ENCODE peak calls at places on chromosomes 16 and 17, in six cellular contexts. O, K, M, Z, X and Y are unnamed samples.

GRCh38 chr16:74146643-74147042 is 150.0 kb upstream of the PSMD7 start:
- DNase-seq in O (no peak), K (no peak), M (no peak), Z (no peak), X (no peak), Y (no peak)

GRCh38 chr16:53614346-53614745 is 89.3 kb downstream of the RPGRIP1L start:
- DNase-seq in O (no peak), K (no peak), M (peak; percentile 88), Z (no peak), X (no peak), Y (no peak)

GRCh38 chr16:62741692-62742091 is 705.5 kb upstream of the CDH8 start:
- DNase-seq in O (no peak), K (no peak), M (no peak), Z (no peak), X (no peak), Y (no peak)

GRCh38 chr17:6969323-6969726 is 26.5 kb upstream of the ALOX12 start:
- DNase-seq in O (no peak), K (no peak), M (no peak), Z (no peak), X (no peak), Y (peak; percentile 15)

GRCh38 chr17:34393401-34393800 is 30.4 kb upstream of the CCL1 start:
- DNase-seq in O (no peak), K (no peak), M (no peak), Z (no peak), X (no peak), Y (no peak)

GRCh38 chr17:56592487-56593072 is 919 bp upstream of the NOG start:
- DNase-seq in O (peak; percentile 91), K (peak; percentile 63), M (peak; percentile 55), Z (peak; percentile 71), X (peak; percentile 77), Y (peak; percentile 44)

GRCh38 chr17:49553676-49554335 is 21.9 kb upstream of the NXPH3 start:
- DNase-seq in O (no peak), K (no peak), M (no peak), Z (no peak), X (no peak), Y (no peak)

GRCh38 chr17:7438050-7438614 is 1.2 kb upstream of the FGF11 start:
- DNase-seq in O (no peak), K (peak; percentile 84), M (no peak), Z (peak; percentile 69), X (no peak), Y (peak; percentile 28)

GRCh38 chr16:89325861-89326471 is 108.5 kb downstream of the ZNF778 start:
- DNase-seq in O (no peak), K (peak; percentile 67), M (peak; percentile 96), Z (peak; percentile 43), X (peak; percentile 78), Y (peak; percentile 90)

GRCh38 chr17:924711-925480 is 54.7 kb downstream of the NXN start:
- DNase-seq in O (no peak), K (no peak), M (no peak), Z (no peak), X (no peak), Y (no peak)

GRCh38 chr17:65535777-65536572 is 25.5 kb downstream of the AXIN2 start:
- DNase-seq in O (no peak), K (no peak), M (no peak), Z (no peak), X (no peak), Y (no peak)

GRCh38 chr16:69120096-69120664 is 12.2 kb downstream of the CHTF8 start:
- DNase-seq in O (no peak), K (no peak), M (no peak), Z (no peak), X (no peak), Y (no peak)

GRCh38 chr16:14248791-14249190 is 177.7 kb downstream of the MRTFB start:
- DNase-seq in O (no peak), K (no peak), M (no peak), Z (no peak), X (no peak), Y (no peak)

GRCh38 chr17:63571632-63572310 is 21.5 kb downstream of the DCAF7 start:
- DNase-seq in O (no peak), K (no peak), M (peak; percentile 75), Z (no peak), X (no peak), Y (peak; percentile 76)

GRCh38 chr17:83126275-83126930 is 47.0 kb downstream of the METRNL start:
- DNase-seq in O (no peak), K (no peak), M (no peak), Z (no peak), X (no peak), Y (no peak)

GRCh38 chr17:8072727-8073461 is 14.6 kb downstream of the ALOX12B start:
- DNase-seq in O (no peak), K (peak; percentile 47), M (no peak), Z (no peak), X (no peak), Y (no peak)

GRCh38 chr17:41367426-41368075 is 2.1 kb downstream of the KRT33B start:
- DNase-seq in O (no peak), K (no peak), M (no peak), Z (no peak), X (no peak), Y (no peak)

GRCh38 chr17:33594000-33594399 is 300.9 kb upstream of the ASIC2 start:
- DNase-seq in O (no peak), K (no peak), M (no peak), Z (peak; percentile 14), X (peak; percentile 44), Y (no peak)

GRCh38 chr16:4410335-4411075 is 5.9 kb downstream of the CORO7 start:
- DNase-seq in O (no peak), K (peak; percentile 45), M (peak; percentile 80), Z (peak; percentile 85), X (no peak), Y (no peak)

GRCh38 chr16:4381072-4381934 is 9.7 kb downstream of the VASN start:
- DNase-seq in O (no peak), K (no peak), M (no peak), Z (peak; percentile 66), X (no peak), Y (no peak)

GRCh38 chr16:82609140-82609539 is 17.6 kb upstream of the CDH13 start:
- DNase-seq in O (no peak), K (peak; percentile 59), M (no peak), Z (no peak), X (no peak), Y (no peak)

GRCh38 chr17:19753661-19754463 is 5.8 kb upstream of the ALDH3A1 start:
- DNase-seq in O (peak; percentile 60), K (no peak), M (no peak), Z (peak; percentile 71), X (no peak), Y (no peak)

GRCh38 chr16:56998352-56998751 is 9.0 kb downstream of the NLRC5 start:
- DNase-seq in O (no peak), K (no peak), M (no peak), Z (no peak), X (no peak), Y (no peak)

GRCh38 chr17:64146418-64147109 is 16.6 kb upstream of the ERN1 start:
- DNase-seq in O (no peak), K (peak; percentile 78), M (peak; percentile 79), Z (peak; percentile 69), X (peak; percentile 69), Y (peak; percentile 84)

GRCh38 chr17:13765701-13766100 is 164.0 kb upstream of the HS3ST3A1 start:
- DNase-seq in O (no peak), K (no peak), M (no peak), Z (no peak), X (no peak), Y (no peak)

GRCh38 chr16:84179612-84180320 is 7.1 kb downstream of the TAF1C start:
- DNase-seq in O (no peak), K (no peak), M (no peak), Z (no peak), X (no peak), Y (no peak)

GRCh38 chr17:45233423-45233924 is 11.8 kb downstream of the FMNL1 start:
- DNase-seq in O (no peak), K (no peak), M (no peak), Z (no peak), X (no peak), Y (no peak)

GRCh38 chr17:34980353-34980680 is at the start of gene LIG3:
- DNase-seq in O (peak; percentile 96), K (peak; percentile 95), M (peak; percentile 94), Z (peak; percentile 94), X (peak; percentile 96), Y (peak; percentile 95)

GRCh38 chr17:28904800-28905199 is 1.9 kb upstream of the DHRS13 start:
- DNase-seq in O (no peak), K (no peak), M (no peak), Z (no peak), X (no peak), Y (peak; percentile 69)

GRCh38 chr17:15291674-15292361 is 26.7 kb upstream of the PMP22 start:
- DNase-seq in O (peak; percentile 22), K (no peak), M (no peak), Z (no peak), X (no peak), Y (no peak)

GRCh38 chr17:39167492-39167891 is 1.5 kb upstream of the ARL5C start:
- DNase-seq in O (no peak), K (no peak), M (no peak), Z (peak; percentile 53), X (no peak), Y (no peak)

GRCh38 chr16:19196871-19197270 is 28.8 kb downstream of the SYT17 start:
- DNase-seq in O (no peak), K (no peak), M (no peak), Z (peak; percentile 48), X (no peak), Y (no peak)

GRCh38 chr17:17700251-17700969 is 19.2 kb downstream of the RAI1 start:
- DNase-seq in O (peak; percentile 87), K (no peak), M (no peak), Z (peak; percentile 28), X (no peak), Y (no peak)

GRCh38 chr17:38579934-38580333 is 25.8 kb downstream of the SRCIN1 start:
- DNase-seq in O (peak; percentile 76), K (peak; percentile 52), M (peak; percentile 17), Z (peak; percentile 75), X (peak; percentile 69), Y (peak; percentile 46)